ENCODE peak calls at places on chromosomes 3 and 15, in eight cellular contexts. One of them, this sample, is unnamed.

GRCh38 chr3:8576841-8577553 is 67.6 kb downstream of the SSUH2 start:
- DNase-seq in activated CD8-positive, alpha-beta memory T cell treated with anti-CD3 and anti-CD28 coated beads, Interleukin-2, amount 10 ng/mL, durations not matched to agents 7 days and 5 days: no peak
- DNase-seq in astrocyte of the spinal cord: peak
- DNase-seq in esophagus muscularis mucosa: no peak
- DNase-seq in H4: no peak
- DNase-seq in GM13977: no peak
- DNase-seq in sigmoid colon: no peak
- DNase-seq in KBM-7: no peak
- DNase-seq in this sample: no peak

GRCh38 chr15:82880704-82881103 is 71.3 kb downstream of the WHAMM start:
- DNase-seq in astrocyte of the spinal cord: no peak
- DNase-seq in H4: no peak
- DNase-seq in GM13977: no peak
- DNase-seq in KBM-7: no peak
- DNase-seq in activated CD8-positive, alpha-beta memory T cell treated with anti-CD3 and anti-CD28 coated beads, Interleukin-2, amount 10 ng/mL, durations not matched to agents 7 days and 5 days: no peak
- DNase-seq in sigmoid colon: no peak
- DNase-seq in esophagus muscularis mucosa: no peak
- DNase-seq in this sample: no peak

GRCh38 chr3:58306662-58307286 is 454 bp downstream of the HTD2 start:
- DNase-seq in KBM-7: peak
- DNase-seq in H4: no peak
- DNase-seq in GM13977: peak
- DNase-seq in sigmoid colon: peak
- DNase-seq in activated CD8-positive, alpha-beta memory T cell treated with anti-CD3 and anti-CD28 coated beads, Interleukin-2, amount 10 ng/mL, durations not matched to agents 7 days and 5 days: peak
- DNase-seq in esophagus muscularis mucosa: no peak
- DNase-seq in astrocyte of the spinal cord: peak
- DNase-seq in this sample: no peak

GRCh38 chr15:101562428-101563059 is 73.0 kb upstream of the PCSK6 start:
- DNase-seq in activated CD8-positive, alpha-beta memory T cell treated with anti-CD3 and anti-CD28 coated beads, Interleukin-2, amount 10 ng/mL, durations not matched to agents 7 days and 5 days: peak
- DNase-seq in H4: no peak
- DNase-seq in sigmoid colon: peak
- DNase-seq in KBM-7: no peak
- DNase-seq in GM13977: no peak
- DNase-seq in esophagus muscularis mucosa: peak
- DNase-seq in astrocyte of the spinal cord: no peak
- DNase-seq in this sample: no peak

GRCh38 chr3:188264231-188265213 is 110.6 kb downstream of the LPP start:
- DNase-seq in esophagus muscularis mucosa: no peak
- DNase-seq in activated CD8-positive, alpha-beta memory T cell treated with anti-CD3 and anti-CD28 coated beads, Interleukin-2, amount 10 ng/mL, durations not matched to agents 7 days and 5 days: no peak
- DNase-seq in GM13977: no peak
- DNase-seq in KBM-7: no peak
- DNase-seq in H4: no peak
- DNase-seq in sigmoid colon: peak
- DNase-seq in astrocyte of the spinal cord: no peak
- DNase-seq in this sample: no peak

GRCh38 chr3:47404955-47405790 is 24.4 kb downstream of the PTPN23 start:
- DNase-seq in astrocyte of the spinal cord: peak
- DNase-seq in KBM-7: no peak
- DNase-seq in activated CD8-positive, alpha-beta memory T cell treated with anti-CD3 and anti-CD28 coated beads, Interleukin-2, amount 10 ng/mL, durations not matched to agents 7 days and 5 days: no peak
- DNase-seq in H4: no peak
- DNase-seq in esophagus muscularis mucosa: no peak
- DNase-seq in sigmoid colon: peak
- DNase-seq in GM13977: no peak
- DNase-seq in this sample: no peak

GRCh38 chr15:88627463-88627862 is 6.3 kb downstream of the AEN start:
- DNase-seq in KBM-7: peak
- DNase-seq in activated CD8-positive, alpha-beta memory T cell treated with anti-CD3 and anti-CD28 coated beads, Interleukin-2, amount 10 ng/mL, durations not matched to agents 7 days and 5 days: peak
- DNase-seq in esophagus muscularis mucosa: no peak
- DNase-seq in H4: no peak
- DNase-seq in GM13977: no peak
- DNase-seq in astrocyte of the spinal cord: no peak
- DNase-seq in sigmoid colon: peak
- DNase-seq in this sample: no peak

GRCh38 chr3:69500604-69501003 is 114.7 kb upstream of the FRMD4B start:
- DNase-seq in esophagus muscularis mucosa: no peak
- DNase-seq in activated CD8-positive, alpha-beta memory T cell treated with anti-CD3 and anti-CD28 coated beads, Interleukin-2, amount 10 ng/mL, durations not matched to agents 7 days and 5 days: no peak
- DNase-seq in H4: no peak
- DNase-seq in KBM-7: peak
- DNase-seq in GM13977: no peak
- DNase-seq in sigmoid colon: no peak
- DNase-seq in astrocyte of the spinal cord: no peak
- DNase-seq in this sample: no peak

GRCh38 chr3:185572183-185572582 is 13.9 kb upstream of the SENP2 start:
- DNase-seq in H4: no peak
- DNase-seq in esophagus muscularis mucosa: no peak
- DNase-seq in sigmoid colon: no peak
- DNase-seq in KBM-7: no peak
- DNase-seq in GM13977: no peak
- DNase-seq in activated CD8-positive, alpha-beta memory T cell treated with anti-CD3 and anti-CD28 coated beads, Interleukin-2, amount 10 ng/mL, durations not matched to agents 7 days and 5 days: no peak
- DNase-seq in astrocyte of the spinal cord: no peak
- DNase-seq in this sample: no peak

GRCh38 chr3:189597918-189598317 is 33.3 kb upstream of the TP63 start:
- DNase-seq in activated CD8-positive, alpha-beta memory T cell treated with anti-CD3 and anti-CD28 coated beads, Interleukin-2, amount 10 ng/mL, durations not matched to agents 7 days and 5 days: no peak
- DNase-seq in sigmoid colon: no peak
- DNase-seq in H4: no peak
- DNase-seq in GM13977: no peak
- DNase-seq in KBM-7: no peak
- DNase-seq in esophagus muscularis mucosa: no peak
- DNase-seq in astrocyte of the spinal cord: no peak
- DNase-seq in this sample: no peak

GRCh38 chr3:99473321-99473751 is 165.1 kb upstream of the COL8A1 start:
- DNase-seq in activated CD8-positive, alpha-beta memory T cell treated with anti-CD3 and anti-CD28 coated beads, Interleukin-2, amount 10 ng/mL, durations not matched to agents 7 days and 5 days: no peak
- DNase-seq in KBM-7: no peak
- DNase-seq in esophagus muscularis mucosa: no peak
- DNase-seq in astrocyte of the spinal cord: peak
- DNase-seq in sigmoid colon: no peak
- DNase-seq in GM13977: no peak
- DNase-seq in H4: no peak
- DNase-seq in this sample: no peak

GRCh38 chr15:78093242-78094020 is 1.1 kb downstream of the SH2D7 start:
- DNase-seq in activated CD8-positive, alpha-beta memory T cell treated with anti-CD3 and anti-CD28 coated beads, Interleukin-2, amount 10 ng/mL, durations not matched to agents 7 days and 5 days: no peak
- DNase-seq in esophagus muscularis mucosa: no peak
- DNase-seq in GM13977: no peak
- DNase-seq in KBM-7: no peak
- DNase-seq in sigmoid colon: peak
- DNase-seq in astrocyte of the spinal cord: peak
- DNase-seq in H4: peak
- DNase-seq in this sample: no peak